ENCODE peak calls at places on chromosomes 1 and 21, in eight cellular contexts. K, M, F, U, V, H, X and P are unnamed samples. For H3K36me3, the result is how much of the 10 kb centered on the place peaks cover.

GRCh38 chr1:5479876-5480275 is 512.3 kb downstream of the NPHP4 start:
- DNase-seq in M (no peak), V (no peak), H (no peak), K (no peak), X (no peak), U (no peak), F (no peak), P (no peak)

GRCh38 chr1:145999321-146000024 is 3.1 kb upstream of the TXNIP start:
- DNase-seq in V (no peak), X (no peak), F (no peak), K (peak), H (no peak), M (peak), U (no peak), P (peak)

GRCh38 chr1:203158967-203159665 is 16.5 kb downstream of the MYBPH start:
- DNase-seq in H (no peak), M (no peak), K (no peak), U (no peak), V (peak), F (no peak), X (no peak), P (no peak)

GRCh38 chr1:101008229-101008628 is 17.4 kb downstream of the DPH5 start:
- DNase-seq in V (no peak), U (no peak), F (no peak), H (no peak), X (no peak), K (no peak), M (no peak), P (no peak)

GRCh38 chr1:200938955-200939354 is 44.3 kb downstream of the INAVA start:
- DNase-seq in K (no peak), U (no peak), M (no peak), V (peak), F (peak), H (no peak), X (no peak), P (no peak)

GRCh38 chr1:184388671-184389292 is 2.0 kb downstream of the C1orf21 start:
- DNase-seq in K (no peak), H (no peak), U (no peak), M (no peak), X (no peak), V (no peak), F (no peak), P (no peak)

GRCh38 chr1:74502432-74502831 is 10.0 kb downstream of the LRRC53 start:
- DNase-seq in U (peak), F (no peak), M (no peak), H (no peak), X (no peak), V (no peak), K (no peak), P (no peak)

GRCh38 chr1:227729881-227730629 is 5.0 kb downstream of the JMJD4 start:
- DNase-seq in V (peak), U (peak), F (no peak), M (no peak), H (no peak), X (no peak), K (peak), P (no peak)

GRCh38 chr1:204095248-204095640 is 22.3 kb downstream of the SOX13 start:
- DNase-seq in K (no peak), X (no peak), F (no peak), U (no peak), M (no peak), V (no peak), H (no peak), P (no peak)

GRCh38 chr1:35592991-35593769 is 20.1 kb downstream of the TFAP2E start:
- DNase-seq in K (peak), M (no peak), X (peak), U (no peak), F (no peak), V (no peak), H (no peak), P (no peak)

GRCh38 chr1:70963374-70963773 is 84.2 kb downstream of the PTGER3 start:
- DNase-seq in U (no peak), X (no peak), V (no peak), M (no peak), F (no peak), H (no peak), K (no peak), P (no peak)

GRCh38 chr1:41913025-41913424 is 5.7 kb downstream of the HIVEP3 start:
- DNase-seq in V (no peak), U (no peak), K (no peak), H (no peak), X (no peak), F (no peak), M (no peak), P (no peak)

GRCh38 chr1:219415915-219416314 is 197.0 kb downstream of the ZC3H11B start:
- DNase-seq in V (no peak), M (no peak), F (no peak), X (no peak), K (no peak), H (no peak), U (no peak), P (no peak)

GRCh38 chr1:85577421-85578320 is 2.9 kb upstream of the CCN1 start:
- DNase-seq in K (no peak), X (no peak), F (no peak), H (no peak), U (no peak), V (no peak), M (no peak), P (peak)

GRCh38 chr1:243496173-243496553 is 240.3 kb downstream of the SDCCAG8 start:
- DNase-seq in V (no peak), H (no peak), K (no peak), F (no peak), U (no peak), X (no peak), M (no peak), P (peak)

GRCh38 chr1:35014486-35014885 is 17.3 kb downstream of the ZMYM6 start:
- DNase-seq in X (no peak), K (no peak), M (no peak), V (no peak), U (no peak), H (no peak), F (no peak), P (no peak)

GRCh38 chr1:192974701-192975100 is 84.5 kb downstream of the UCHL5 start:
- DNase-seq in M (no peak), U (peak), X (no peak), H (no peak), K (no peak), V (no peak), F (no peak), P (no peak)

DNA sequence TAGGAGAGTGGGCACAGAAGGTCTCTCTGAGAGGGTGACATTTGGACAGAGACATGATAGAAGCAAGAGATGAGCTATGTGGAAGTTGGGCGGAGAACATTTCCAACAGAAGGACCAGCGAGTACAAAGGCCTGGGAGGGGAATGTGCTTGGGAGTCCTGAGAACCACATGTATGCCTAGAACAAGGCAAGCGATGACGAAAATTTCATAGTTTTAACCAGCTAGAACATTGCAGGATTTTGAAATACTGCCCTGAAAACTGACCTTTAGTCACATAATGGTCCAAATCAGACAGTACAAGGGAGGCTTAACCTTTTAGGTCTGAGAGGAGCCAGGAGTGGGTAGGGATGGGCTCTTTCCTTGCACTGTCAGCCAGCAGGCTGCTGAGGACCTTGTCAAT is 68.0 kb downstream of the MRPS6 start:
- DNase-seq in V (no peak), K (no peak), U (no peak), X (no peak), M (no peak), H (no peak), F (no peak), P (no peak)
- H3K36me3 ChIP-seq in V (under half), K (under half), U (under half), X (under half), M (under half), H (under half), F (under half), P (under half)

GRCh38 chr1:19342894-19343616 is 30.9 kb downstream of the SLC66A1 start:
- DNase-seq in X (no peak), V (no peak), M (no peak), K (no peak), U (no peak), H (no peak), F (no peak), P (no peak)

GRCh38 chr1:19344372-19344810 is 32.3 kb downstream of the SLC66A1 start:
- DNase-seq in X (peak), H (peak), K (no peak), U (no peak), F (no peak), V (peak), M (peak), P (no peak)

GRCh38 chr1:19343617-19344350 is 31.7 kb downstream of the SLC66A1 start:
- DNase-seq in X (no peak), M (no peak), F (no peak), V (no peak), H (no peak), K (no peak), U (no peak), P (no peak)

GRCh38 chr1:19345391-19345790 is 33.3 kb downstream of the SLC66A1 start:
- DNase-seq in K (no peak), M (no peak), X (no peak), F (no peak), U (no peak), V (no peak), H (no peak), P (no peak)

GRCh38 chr1:19344831-19345230 is 32.7 kb downstream of the SLC66A1 start:
- DNase-seq in U (no peak), K (no peak), X (no peak), H (no peak), V (no peak), M (no peak), F (no peak), P (no peak)
- H3K36me3 ChIP-seq in U (under half), K (under half), X (half or more), H (under half), V (half or more), M (under half), F (half or more), P (half or more)

DNA sequence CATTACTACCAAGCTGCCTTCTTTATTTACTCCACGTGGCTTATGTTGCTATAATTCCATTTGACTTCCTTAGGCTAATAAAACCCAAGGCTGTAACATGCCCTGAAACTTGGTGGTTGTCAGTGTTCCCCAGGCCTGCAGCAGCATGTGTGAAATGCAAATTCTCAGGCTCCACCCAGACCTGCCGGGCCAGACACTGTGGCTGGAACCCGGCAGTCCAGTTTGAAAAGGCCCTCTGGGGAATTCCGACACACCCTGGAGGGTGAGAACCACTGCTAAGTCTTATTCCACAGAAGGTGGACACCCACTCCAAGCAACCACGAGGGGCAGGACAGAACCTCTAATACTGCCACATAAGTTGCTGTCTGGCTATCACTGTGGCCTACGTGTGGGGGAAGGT is 41.4 kb downstream of the URB1 start:
- DNase-seq in M (no peak), K (no peak), X (peak), H (no peak), V (no peak), U (peak), F (no peak), P (no peak)
- H3K36me3 ChIP-seq in M (under half), K (under half), X (half or more), H (under half), V (half or more), U (under half), F (half or more), P (half or more)

DNA sequence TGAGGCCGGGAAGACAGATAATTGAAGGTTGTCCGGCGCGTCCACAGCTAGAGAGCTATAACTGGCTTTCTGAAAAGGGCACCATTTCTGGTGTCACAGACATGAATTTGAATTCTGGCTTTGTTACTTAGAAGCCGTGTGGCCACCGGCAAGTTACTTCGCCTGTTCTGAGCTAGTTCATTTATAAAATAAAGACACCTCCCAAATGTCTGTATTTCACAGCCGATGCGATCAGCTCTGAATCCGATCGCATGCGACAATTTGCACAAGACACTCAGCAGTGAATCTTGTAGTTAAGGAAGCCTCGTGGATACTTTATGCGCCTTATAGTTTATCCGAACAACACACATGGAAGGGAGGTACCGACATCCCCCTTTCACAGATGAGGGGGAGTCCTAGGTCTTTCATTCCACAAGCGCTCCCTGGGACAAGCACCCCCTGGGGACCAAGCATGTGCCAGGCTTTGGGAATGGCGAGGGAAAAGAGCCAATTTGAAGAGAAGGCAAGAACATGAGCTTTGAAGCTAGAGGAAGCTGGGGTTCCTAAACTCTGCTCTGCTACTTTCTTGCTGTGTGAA is 4.0 kb downstream of the ID3 start:
- DNase-seq in K (no peak), M (no peak), V (no peak), H (no peak), U (peak), X (no peak), F (no peak), P (no peak)
- H3K36me3 ChIP-seq in K (under half), M (under half), V (under half), H (under half), U (under half), X (under half), F (under half), P (under half)

DNA sequence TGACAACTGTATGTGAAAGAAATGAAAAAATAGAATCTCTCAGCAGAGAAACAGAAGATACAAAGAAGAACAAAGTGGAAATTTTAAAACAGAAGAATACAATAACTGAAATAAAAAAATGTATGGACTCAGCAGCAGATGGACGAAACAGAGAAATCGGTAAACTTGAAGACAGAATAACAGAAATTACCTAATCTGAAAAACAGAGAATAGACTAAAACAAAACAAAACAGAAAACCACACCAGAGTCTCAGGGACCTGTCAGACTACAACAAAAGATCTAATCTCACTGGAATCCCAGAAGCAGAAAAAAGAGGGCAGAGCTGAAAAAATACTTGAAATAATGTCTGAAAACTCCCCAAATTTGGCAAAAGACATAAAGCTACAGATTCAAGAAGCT is 83.0 kb downstream of the ZSWIM5 start:
- DNase-seq in U (no peak), F (no peak), K (no peak), M (no peak), H (no peak), X (no peak), V (no peak), P (no peak)
- H3K36me3 ChIP-seq in U (under half), F (under half), K (under half), M (under half), H (under half), X (under half), V (under half), P (under half)

DNA sequence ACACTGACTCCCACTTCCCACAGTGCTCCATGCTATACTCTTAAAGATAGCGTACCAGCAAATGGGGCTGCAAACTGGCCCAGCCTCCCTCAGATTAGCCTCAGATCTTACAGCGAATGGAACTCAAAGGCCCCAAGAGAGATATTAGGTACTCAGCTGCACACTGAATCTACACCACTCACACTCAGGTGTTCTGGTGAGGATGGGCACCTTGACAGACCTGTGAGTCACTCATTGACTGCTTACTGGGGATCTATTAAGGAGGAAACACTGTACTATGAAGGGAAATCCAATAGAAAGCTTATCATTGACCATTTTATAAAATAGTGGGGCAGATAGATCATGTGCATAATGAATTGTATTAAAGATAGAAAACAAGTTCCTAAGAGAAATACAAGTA is 164.3 kb upstream of the ATP1B1 start:
- DNase-seq in F (no peak), V (no peak), K (no peak), U (peak), X (no peak), H (no peak), M (no peak), P (no peak)
- H3K36me3 ChIP-seq in F (under half), V (under half), K (under half), U (under half), X (under half), H (under half), M (under half), P (under half)